ENCODE peak calls at places on chromosome 15, in six cellular contexts. E is adipocyte, D is cardiac muscle cell, G is body of pancreas, U is NT2/D1, V is GM12864. N is an unnamed sample.

GRCh38 chr15:74543583-74543982 is 2.6 kb downstream of the ARID3B start:
- DNase-seq in V (no peak), D (no peak), U (no peak), E (no peak), G (no peak), N (peak)

GRCh38 chr15:42716626-42717025 is 20.3 kb downstream of the CDAN1 start:
- DNase-seq in G (no peak), E (no peak), U (no peak), D (no peak), V (no peak), N (no peak)

GRCh38 chr15:76274226-76274625 is 37.0 kb downstream of the ETFA start:
- DNase-seq in V (no peak), U (no peak), G (no peak), E (no peak), D (peak), N (no peak)

GRCh38 chr15:73329501-73330200 is 39.1 kb downstream of the HCN4 start:
- DNase-seq in U (no peak), D (no peak), G (no peak), E (no peak), V (no peak), N (no peak)

GRCh38 chr15:86347245-86347644 is 267.6 kb downstream of the AGBL1 start:
- DNase-seq in U (no peak), V (no peak), E (no peak), D (no peak), G (no peak), N (no peak)

GRCh38 chr15:40160021-40160420 is 848 bp upstream of the BUB1B start:
- DNase-seq in E (no peak), G (no peak), D (no peak), V (no peak), U (no peak), N (no peak)

GRCh38 chr15:40823572-40824343 is 4.8 kb downstream of the PPP1R14D start:
- DNase-seq in V (no peak), U (no peak), G (no peak), D (no peak), E (peak), N (no peak)

GRCh38 chr15:56460046-56460445 is 4.9 kb downstream of the MNS1 start:
- DNase-seq in U (no peak), E (peak), D (peak), G (no peak), V (no peak), N (no peak)

GRCh38 chr15:28913171-28913765 is 27.5 kb downstream of the APBA2 start:
- DNase-seq in V (no peak), E (no peak), G (no peak), D (peak), U (no peak), N (no peak)

GRCh38 chr15:77033729-77034619 is 36.9 kb downstream of the TSPAN3 start:
- DNase-seq in D (no peak), E (no peak), U (no peak), V (no peak), G (no peak), N (no peak)

GRCh38 chr15:40582726-40583246 is 11.3 kb upstream of the KNL1 start:
- DNase-seq in E (peak), V (no peak), U (no peak), G (peak), D (peak), N (peak)

GRCh38 chr15:86163771-86164170 is 84.1 kb downstream of the AGBL1 start:
- DNase-seq in U (no peak), G (no peak), E (no peak), D (no peak), V (no peak), N (no peak)

GRCh38 chr15:99605990-99606389 is 40.2 kb downstream of the MEF2A start:
- DNase-seq in D (no peak), E (no peak), V (no peak), G (no peak), U (no peak), N (no peak)

GRCh38 chr15:89419370-89419984 is 76.9 kb downstream of the RHCG start:
- DNase-seq in V (no peak), U (peak), E (peak), G (peak), D (peak), N (no peak)

GRCh38 chr15:89426500-89426899 is 69.9 kb downstream of the RHCG start:
- DNase-seq in U (no peak), E (no peak), G (no peak), V (no peak), D (no peak), N (no peak)

GRCh38 chr15:89428246-89428645 is 68.1 kb downstream of the RHCG start:
- DNase-seq in E (no peak), U (no peak), V (no peak), D (no peak), G (no peak), N (no peak)

GRCh38 chr15:89421219-89421618 is 75.2 kb downstream of the RHCG start:
- DNase-seq in V (no peak), G (no peak), U (no peak), D (no peak), E (no peak), N (no peak)

GRCh38 chr15:89423981-89424380 is 72.4 kb downstream of the RHCG start:
- DNase-seq in V (no peak), D (no peak), U (no peak), E (no peak), G (no peak), N (no peak)
- H3K4me3 ChIP-seq in V (no peak), D (no peak), U (no peak), E (no peak), G (no peak), N (no peak)

GRCh38 chr15:62758952-62759349 is 283.6 kb upstream of the TPM1 start:
- DNase-seq in V (no peak), D (no peak), E (peak), G (no peak), U (no peak), N (no peak)
- H3K4me3 ChIP-seq in V (no peak), D (no peak), E (peak), G (no peak), U (no peak), N (no peak)

DNA sequence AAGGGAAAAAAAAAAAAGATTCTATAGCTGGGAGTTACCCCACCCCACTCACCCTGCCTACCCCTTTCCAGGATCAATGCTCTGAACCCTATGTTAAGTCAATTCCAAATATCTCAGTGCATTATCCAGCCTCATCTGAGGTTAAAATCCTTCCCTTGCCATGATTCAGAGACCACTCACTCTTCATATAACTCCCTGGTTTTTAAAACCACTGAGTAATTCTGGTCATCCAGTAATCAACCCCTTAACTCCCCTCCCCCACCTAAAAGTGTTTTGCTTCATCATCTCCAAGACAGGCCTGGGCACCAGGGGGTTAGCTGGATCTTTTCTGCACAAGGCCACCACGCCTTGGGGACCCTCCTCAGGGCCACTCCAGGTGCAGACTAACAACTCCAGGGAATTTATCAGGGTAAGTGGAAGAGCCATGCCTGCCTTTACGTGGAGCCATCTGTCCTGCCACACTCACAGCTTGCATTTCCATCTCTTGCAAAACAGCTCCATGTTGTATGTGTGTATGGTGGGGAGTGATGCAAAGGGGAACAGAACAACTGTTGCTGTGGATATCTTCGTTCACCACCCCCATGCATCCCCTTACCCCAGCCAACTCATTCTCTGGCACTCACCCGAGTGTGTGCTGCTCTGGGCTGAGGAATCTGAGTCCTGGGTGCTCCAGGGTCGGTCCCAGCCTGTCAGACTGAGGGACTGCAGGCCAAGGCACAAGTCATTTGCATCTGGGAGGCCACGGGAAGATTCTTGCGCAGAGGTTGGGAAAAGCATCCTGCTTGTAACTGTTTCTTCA is 30.7 kb upstream of the RPS17 start:
- DNase-seq in E (no peak), D (peak), U (no peak), V (no peak), G (no peak), N (no peak)
- H3K4me3 ChIP-seq in E (peak), D (no peak), U (no peak), V (no peak), G (no peak), N (no peak)

GRCh38 chr15:60969658-60970057 is 259.4 kb downstream of the RORA start:
- DNase-seq in E (no peak), D (no peak), U (no peak), G (no peak), V (no peak), N (no peak)
- H3K4me3 ChIP-seq in E (no peak), D (no peak), U (no peak), G (no peak), V (no peak), N (no peak)

DNA sequence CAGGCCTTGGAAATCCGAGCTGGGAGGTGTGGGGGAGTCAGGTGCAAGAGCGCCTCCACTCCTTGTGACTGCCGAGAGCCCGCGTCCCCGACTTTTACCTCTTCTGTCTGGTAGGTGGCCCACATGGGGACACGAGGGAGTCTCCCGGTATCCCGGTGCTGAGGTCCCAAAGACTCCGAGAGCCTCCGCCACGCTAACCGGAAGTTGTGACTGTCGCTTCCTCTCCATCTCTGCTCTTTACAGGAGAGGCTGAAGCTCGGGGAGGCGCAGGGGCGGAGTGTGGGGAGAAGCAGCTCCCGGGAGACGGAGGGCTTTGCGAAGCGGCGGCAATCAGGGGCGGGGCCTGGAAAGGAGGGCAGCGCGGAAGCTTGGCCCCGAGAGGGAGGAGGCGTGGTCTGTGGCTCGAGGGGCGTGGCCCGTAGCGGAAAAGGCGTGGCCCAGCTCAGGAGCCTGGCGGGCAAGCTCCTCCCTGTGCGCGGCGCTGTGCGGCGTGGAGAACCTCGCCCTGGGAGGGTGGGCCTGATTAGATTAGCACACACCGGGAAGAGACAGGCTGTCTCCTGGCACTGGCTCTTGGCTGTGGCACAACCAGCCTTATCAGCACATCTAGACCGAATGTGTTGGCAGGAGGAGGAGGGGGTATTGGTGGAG is 143.9 kb downstream of the GABRB3 start:
- DNase-seq in D (peak), V (no peak), G (peak), E (no peak), U (no peak), N (no peak)
- H3K4me3 ChIP-seq in D (peak), V (no peak), G (no peak), E (peak), U (no peak), N (no peak)

GRCh38 chr15:48058371-48058770 is 62.4 kb upstream of the SLC24A5 start:
- DNase-seq in G (no peak), V (no peak), U (no peak), D (no peak), E (no peak), N (no peak)

GRCh38 chr15:48062476-48062875 is 58.3 kb upstream of the SLC24A5 start:
- DNase-seq in G (no peak), V (no peak), E (peak), U (no peak), D (peak), N (no peak)

GRCh38 chr15:48061588-48061987 is 59.2 kb upstream of the SLC24A5 start:
- DNase-seq in U (no peak), D (no peak), V (no peak), G (no peak), E (no peak), N (no peak)

GRCh38 chr15:48060396-48060795 is 60.4 kb upstream of the SLC24A5 start:
- DNase-seq in G (no peak), V (no peak), D (no peak), E (peak), U (no peak), N (no peak)

DNA sequence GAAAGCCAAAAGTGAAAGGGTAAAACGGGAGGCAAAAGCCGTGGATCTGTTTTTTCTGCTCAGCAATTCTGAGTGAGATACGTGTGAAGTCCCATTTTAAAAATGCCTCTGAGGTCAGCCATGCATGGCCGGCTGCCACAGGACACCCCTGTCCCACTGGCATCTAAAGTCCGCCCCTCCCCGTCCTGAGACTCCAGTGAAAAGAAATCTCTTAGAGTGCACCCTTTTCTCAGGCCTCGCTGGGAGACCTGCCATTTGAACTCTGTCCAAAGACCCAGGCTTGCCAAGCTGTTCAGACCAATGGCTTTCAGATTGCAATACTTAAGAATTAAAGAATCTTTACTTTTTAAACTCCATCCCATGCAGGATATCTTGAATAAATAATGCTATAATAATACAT is 61.0 kb upstream of the SLC24A5 start:
- DNase-seq in U (no peak), E (peak), D (peak), G (peak), V (no peak), N (no peak)
- H3K4me3 ChIP-seq in U (no peak), E (peak), D (no peak), G (no peak), V (no peak), N (no peak)

GRCh38 chr15:97991972-97992541 is 31.6 kb downstream of the ARRDC4 start:
- DNase-seq in G (peak), V (no peak), U (no peak), D (no peak), E (no peak), N (no peak)
- H3K4me3 ChIP-seq in G (no peak), V (no peak), U (no peak), D (no peak), E (no peak), N (no peak)